ENCODE peak calls at places on chromosomes 6 and 20, in ten cellular contexts. C is GM12865; Q is lower leg skin; T is A549; E is naive thymus-derived CD4-positive, alpha-beta T cell; O is ovary; P is adrenal gland; H is GM23338; N is tibial artery; W is GM23248. K is an unnamed sample.

GRCh38 chr20:15759546-15760216 is 813.6 kb downstream of the KIF16B start:
- DNase-seq in C (no peak), Q (peak), T (no peak), E (no peak), O (no peak), P (no peak), H (no peak), N (no peak), W (peak), K (no peak)

GRCh38 chr20:46999821-47000465 is 105.3 kb downstream of the EYA2 start:
- DNase-seq in C (peak), Q (no peak), T (no peak), E (no peak), O (no peak), P (no peak), H (no peak), N (no peak), W (no peak), K (no peak)

GRCh38 chr6:152943260-152943897 is 39.5 kb downstream of the FBXO5 start:
- DNase-seq in C (no peak), Q (no peak), T (no peak), E (no peak), O (no peak), P (no peak), H (no peak), N (no peak), W (no peak), K (no peak)

GRCh38 chr6:107128577-107128976 is 13.3 kb upstream of the BEND3 start:
- DNase-seq in C (no peak), Q (no peak), T (no peak), E (no peak), O (no peak), P (no peak), H (no peak), N (no peak), W (no peak), K (no peak)

GRCh38 chr6:15901141-15902115 is 227.5 kb upstream of the MYLIP start:
- DNase-seq in C (peak), Q (peak), T (no peak), E (no peak), O (no peak), P (no peak), H (no peak), N (no peak), W (no peak), K (no peak)

GRCh38 chr20:50223321-50223995 is 32.8 kb downstream of the CEBPB start:
- DNase-seq in C (no peak), Q (no peak), T (no peak), E (no peak), O (no peak), P (no peak), H (no peak), N (no peak), W (peak), K (no peak)

GRCh38 chr6:159252955-159253508 is 83.8 kb downstream of the FNDC1 start:
- DNase-seq in C (peak), Q (peak), T (peak), E (no peak), O (no peak), P (no peak), H (peak), N (no peak), W (peak), K (no peak)

GRCh38 chr6:37860226-37860839 is 40.8 kb downstream of the ZFAND3 start:
- DNase-seq in C (peak), Q (no peak), T (peak), E (peak), O (no peak), P (no peak), H (peak), N (no peak), W (peak), K (no peak)

GRCh38 chr6:154341326-154341725 is 15.3 kb downstream of the IPCEF1 start:
- DNase-seq in C (no peak), Q (no peak), T (no peak), E (no peak), O (no peak), P (no peak), H (no peak), N (no peak), W (no peak), K (no peak)

GRCh38 chr6:13427838-13428527 is 59.4 kb downstream of the GFOD1 start:
- DNase-seq in C (peak), Q (no peak), T (no peak), E (peak), O (no peak), P (no peak), H (peak), N (no peak), W (no peak), K (no peak)

GRCh38 chr6:21935561-21936028 is 342.0 kb downstream of the SOX4 start:
- DNase-seq in C (peak), Q (no peak), T (no peak), E (no peak), O (no peak), P (peak), H (peak), N (no peak), W (peak), K (no peak)

GRCh38 chr20:33647603-33648395 is 14.3 kb upstream of the C20orf144 start:
- DNase-seq in C (peak), Q (no peak), T (no peak), E (no peak), O (no peak), P (no peak), H (no peak), N (peak), W (peak), K (no peak)

GRCh38 chr20:50278377-50278683 is 87.7 kb downstream of the CEBPB start:
- DNase-seq in C (no peak), Q (no peak), T (no peak), E (no peak), O (no peak), P (no peak), H (no peak), N (peak), W (no peak), K (no peak)

GRCh38 chr6:18142591-18142861 is 12.4 kb downstream of the TPMT start:
- DNase-seq in C (no peak), Q (no peak), T (no peak), E (no peak), O (no peak), P (no peak), H (no peak), N (no peak), W (no peak), K (no peak)

GRCh38 chr20:59431014-59431413 is 130.6 kb downstream of the EDN3 start:
- DNase-seq in C (no peak), Q (no peak), T (no peak), E (no peak), O (no peak), P (no peak), H (no peak), N (no peak), W (no peak), K (no peak)

GRCh38 chr6:54588176-54588575 is 258.4 kb upstream of the FAM83B start:
- DNase-seq in C (no peak), Q (no peak), T (no peak), E (no peak), O (no peak), P (no peak), H (no peak), N (no peak), W (no peak), K (no peak)

GRCh38 chr6:37816599-37817375 is 2.7 kb upstream of the ZFAND3 start:
- DNase-seq in C (no peak), Q (no peak), T (no peak), E (no peak), O (no peak), P (no peak), H (peak), N (no peak), W (no peak), K (no peak)

GRCh38 chr20:52226370-52226769 is 34.8 kb upstream of the ZFP64 start:
- DNase-seq in C (no peak), Q (no peak), T (no peak), E (no peak), O (no peak), P (no peak), H (no peak), N (no peak), W (no peak), K (no peak)

GRCh38 chr6:109237986-109238329 is 142.7 kb downstream of the CEP57L1 start:
- DNase-seq in C (no peak), Q (no peak), T (no peak), E (no peak), O (no peak), P (no peak), H (no peak), N (no peak), W (no peak), K (no peak)

GRCh38 chr6:35021014-35021413 is 120.1 kb downstream of the TCP11 start:
- DNase-seq in C (no peak), Q (no peak), T (no peak), E (no peak), O (peak), P (no peak), H (peak), N (peak), W (no peak), K (no peak)

GRCh38 chr6:25089442-25089841 is 153.7 kb upstream of the RIPOR2 start:
- DNase-seq in C (no peak), Q (no peak), T (no peak), E (no peak), O (no peak), P (no peak), H (no peak), N (no peak), W (peak), K (no peak)

GRCh38 chr6:157343732-157344131 is 20.4 kb upstream of the TMEM242 start:
- DNase-seq in C (no peak), Q (no peak), T (no peak), E (no peak), O (no peak), P (no peak), H (no peak), N (no peak), W (no peak), K (peak)

GRCh38 chr20:32108814-32109391 is 611 bp upstream of the TM9SF4 start:
- DNase-seq in C (no peak), Q (no peak), T (no peak), E (no peak), O (no peak), P (no peak), H (no peak), N (no peak), W (no peak), K (no peak)
- H3K4me3 ChIP-seq in C (no peak), Q (no peak), T (peak), E (peak), O (peak), P (no peak), H (peak), N (peak), W (peak), K (peak)

GRCh38 chr20:34706022-34706875 is 2.1 kb downstream of the TP53INP2 start:
- DNase-seq in C (no peak), Q (no peak), T (no peak), E (no peak), O (no peak), P (no peak), H (no peak), N (no peak), W (no peak), K (no peak)
- H3K4me3 ChIP-seq in C (no peak), Q (no peak), T (no peak), E (no peak), O (no peak), P (no peak), H (no peak), N (no peak), W (no peak), K (no peak)

GRCh38 chr20:56483970-56484369 is 15.5 kb downstream of the RTF2 start:
- DNase-seq in C (no peak), Q (no peak), T (no peak), E (peak), O (no peak), P (no peak), H (no peak), N (no peak), W (no peak), K (no peak)

DNA sequence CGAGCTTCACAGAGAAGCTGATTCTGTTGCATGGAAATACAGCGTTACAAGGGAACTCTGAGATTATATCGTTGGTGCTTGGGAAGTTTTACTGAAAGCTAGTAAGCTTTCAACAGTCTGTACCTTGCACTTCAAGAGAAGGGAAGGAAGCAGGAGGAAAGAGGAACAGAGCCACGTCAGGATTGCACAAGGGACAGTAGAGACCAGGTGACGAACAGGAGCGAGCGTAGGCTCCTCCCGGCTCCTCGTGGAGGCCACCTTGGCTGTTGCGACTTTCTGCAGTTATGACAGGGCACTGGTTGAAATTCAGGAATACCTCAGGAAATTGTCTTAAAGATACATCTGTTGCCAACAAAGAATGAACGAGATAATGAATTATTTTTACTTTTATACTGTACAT is 18.8 kb downstream of the RTF2 start:
- DNase-seq in C (no peak), Q (no peak), T (no peak), E (no peak), O (no peak), P (no peak), H (no peak), N (no peak), W (no peak), K (no peak)
- H3K4me3 ChIP-seq in C (no peak), Q (no peak), T (no peak), E (no peak), O (no peak), P (no peak), H (no peak), N (no peak), W (no peak), K (no peak)

GRCh38 chr6:138541793-138542481 is 42.6 kb upstream of the NHSL1 start:
- DNase-seq in C (no peak), Q (no peak), T (no peak), E (no peak), O (no peak), P (no peak), H (no peak), N (no peak), W (peak), K (no peak)
- H3K4me3 ChIP-seq in C (no peak), Q (no peak), T (no peak), E (no peak), O (no peak), P (no peak), H (no peak), N (no peak), W (peak), K (no peak)

DNA sequence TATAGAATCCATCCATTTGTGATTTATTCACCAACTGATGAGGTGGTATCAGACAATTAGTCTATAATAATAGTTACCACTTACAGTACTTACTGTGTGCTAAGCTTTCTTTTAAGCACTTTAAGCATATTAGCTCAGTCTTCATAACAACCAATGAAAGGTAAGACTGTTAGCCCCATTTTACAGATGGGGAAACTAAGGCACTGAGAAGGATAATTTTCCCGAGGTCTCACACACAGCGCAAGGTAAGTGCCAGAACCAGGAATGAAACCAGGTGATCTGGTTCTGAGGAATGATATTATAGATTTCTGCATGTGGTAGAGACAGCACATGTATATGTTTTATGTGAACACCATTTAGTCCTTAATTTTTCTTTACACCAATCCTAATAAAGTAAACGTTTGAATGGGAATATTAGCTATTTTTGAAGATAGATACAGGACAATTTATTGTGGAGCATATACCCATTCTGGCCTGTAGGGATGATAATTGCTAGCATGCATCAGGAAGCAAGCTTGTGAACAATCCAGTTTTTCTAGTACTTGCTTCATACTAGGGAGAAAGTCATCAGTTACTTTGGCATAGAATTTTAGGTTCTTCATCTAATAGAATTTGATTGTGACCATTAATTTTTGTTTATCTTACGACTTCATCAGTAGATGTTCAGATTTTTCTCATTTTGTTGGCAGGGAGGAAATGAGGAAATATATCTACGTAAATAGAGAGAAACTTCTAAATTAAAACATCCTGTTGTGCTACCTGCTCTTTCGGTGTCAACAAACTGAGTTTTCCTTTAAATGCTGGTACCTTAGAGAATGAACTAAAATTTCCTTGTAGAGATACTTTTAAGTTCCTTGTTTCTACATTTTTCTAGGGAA is 3.0 kb downstream of the YWHAB start:
- DNase-seq in C (peak), Q (no peak), T (peak), E (no peak), O (no peak), P (no peak), H (no peak), N (no peak), W (peak), K (no peak)
- H3K4me3 ChIP-seq in C (peak), Q (no peak), T (no peak), E (peak), O (no peak), P (no peak), H (peak), N (peak), W (peak), K (no peak)

GRCh38 chr6:145349950-145350510 is 385.3 kb downstream of the EPM2A start:
- DNase-seq in C (peak), Q (no peak), T (no peak), E (no peak), O (no peak), P (no peak), H (no peak), N (no peak), W (no peak), K (no peak)

GRCh38 chr6:145347256-145347655 is 388.1 kb downstream of the EPM2A start:
- DNase-seq in C (peak), Q (no peak), T (no peak), E (no peak), O (no peak), P (no peak), H (no peak), N (no peak), W (no peak), K (no peak)

GRCh38 chr6:145350928-145351327 is 384.4 kb downstream of the EPM2A start:
- DNase-seq in C (peak), Q (no peak), T (no peak), E (no peak), O (no peak), P (no peak), H (no peak), N (no peak), W (no peak), K (no peak)

DNA sequence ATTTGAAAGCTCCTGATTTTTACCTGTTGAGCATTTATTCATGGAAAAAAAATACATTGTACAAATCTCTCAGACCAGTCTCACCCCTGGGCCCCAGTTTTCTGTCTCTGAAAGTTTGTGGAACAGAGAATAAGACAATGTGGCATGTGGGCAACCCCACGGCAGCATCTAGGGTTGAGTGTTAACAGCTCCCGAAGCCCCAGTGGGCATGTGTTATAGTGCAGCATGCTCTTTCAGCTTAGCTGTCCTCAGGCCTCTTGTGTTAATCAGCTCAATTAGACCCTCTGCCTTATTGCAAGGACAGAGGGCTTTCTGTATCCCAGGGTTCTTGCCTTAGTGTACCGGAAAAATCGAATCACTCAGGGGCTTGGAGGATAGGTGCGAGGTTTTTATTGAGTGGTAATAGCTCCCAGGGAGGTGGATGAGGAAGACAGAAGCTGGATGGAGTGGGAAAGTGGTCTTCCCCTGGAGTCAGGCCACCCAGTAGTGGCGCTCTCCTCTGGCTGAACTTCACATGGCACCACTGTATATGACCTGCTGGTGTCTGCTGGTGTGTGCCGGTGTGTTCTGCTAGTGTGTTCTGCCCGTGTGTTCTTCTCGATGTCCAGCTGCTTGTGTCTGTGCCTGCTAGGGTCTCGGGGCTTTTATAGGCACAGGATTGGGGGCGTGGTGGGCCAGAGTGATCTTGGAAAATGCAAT is 382.8 kb downstream of the EPM2A start:
- DNase-seq in C (peak), Q (no peak), T (no peak), E (no peak), O (no peak), P (no peak), H (peak), N (no peak), W (no peak), K (no peak)
- H3K4me3 ChIP-seq in C (peak), Q (no peak), T (no peak), E (no peak), O (no peak), P (no peak), H (no peak), N (no peak), W (no peak), K (no peak)

K was measured in breast epithelium.